ENCODE peak calls at places on chromosomes 16 and 17, in five cellular contexts. N, X, S, T and M are unnamed samples. For H3K4me1, the result is how much of the 10 kb centered on the place peaks cover.

GRCh38 chr17:42908872-42909700 is 8.5 kb downstream of the G6PC1 start:
- DNase-seq in N (no peak), X (no peak), S (no peak), T (no peak), M (no peak)

GRCh38 chr16:31467151-31467550 is 4.8 kb upstream of the TGFB1I1 start:
- DNase-seq in N (no peak), X (no peak), S (no peak), T (peak), M (no peak)

GRCh38 chr16:48203974-48204824 is 39.9 kb upstream of the LONP2 start:
- DNase-seq in N (no peak), X (no peak), S (no peak), T (no peak), M (peak)

GRCh38 chr16:30715777-30716445 is 16.9 kb downstream of the SRCAP start:
- DNase-seq in N (no peak), X (no peak), S (peak), T (no peak), M (no peak)

GRCh38 chr17:61837175-61838051 is 25.9 kb downstream of the BRIP1 start:
- DNase-seq in N (no peak), X (peak), S (peak), T (no peak), M (peak)

GRCh38 chr17:21194688-21195087 is 19.3 kb downstream of the TMEM11 start:
- DNase-seq in N (no peak), X (no peak), S (no peak), T (peak), M (no peak)

GRCh38 chr17:10384175-10384574 is 11.4 kb upstream of the MYH13 start:
- DNase-seq in N (no peak), X (no peak), S (no peak), T (no peak), M (no peak)

GRCh38 chr17:75096082-75096625 is 8.4 kb downstream of the SLC16A5 start:
- DNase-seq in N (peak), X (peak), S (peak), T (no peak), M (peak)

GRCh38 chr16:69796285-69797118 is 34.4 kb downstream of the WWP2 start:
- DNase-seq in N (no peak), X (no peak), S (no peak), T (peak), M (no peak)

GRCh38 chr17:72714357-72714966 is 378.0 kb downstream of the SLC39A11 start:
- DNase-seq in N (no peak), X (no peak), S (no peak), T (no peak), M (no peak)

GRCh38 chr16:78390070-78390469 is 290.6 kb downstream of the WWOX start:
- DNase-seq in N (no peak), X (no peak), S (no peak), T (no peak), M (no peak)

GRCh38 chr17:46197526-46197925 is 4.3 kb upstream of the KANSL1 start:
- DNase-seq in N (no peak), X (no peak), S (no peak), T (no peak), M (no peak)

GRCh38 chr16:85172465-85173071 is 60.3 kb upstream of the CIBAR2 start:
- DNase-seq in N (no peak), X (peak), S (peak), T (no peak), M (peak)

GRCh38 chr17:17612085-17613022 is 20.8 kb upstream of the PEMT start:
- DNase-seq in N (no peak), X (no peak), S (no peak), T (no peak), M (no peak)

GRCh38 chr17:29251969-29252866 is 5.6 kb downstream of the CRYBA1 start:
- DNase-seq in N (no peak), X (no peak), S (no peak), T (no peak), M (no peak)

GRCh38 chr16:85960486-85961046 is 61.6 kb downstream of the IRF8 start:
- DNase-seq in N (no peak), X (no peak), S (peak), T (no peak), M (no peak)

GRCh38 chr16:86572041-86572521 is 5.5 kb downstream of the FOXC2 start:
- DNase-seq in N (no peak), X (no peak), S (no peak), T (peak), M (no peak)

GRCh38 chr16:30615358-30616076 is 5.3 kb upstream of the ZNF689 start:
- DNase-seq in N (peak), X (peak), S (peak), T (no peak), M (no peak)

GRCh38 chr17:43570518-43570928 is 24.4 kb upstream of the ETV4 start:
- DNase-seq in N (no peak), X (no peak), S (no peak), T (no peak), M (no peak)

GRCh38 chr17:4101799-4102405 is 40.9 kb downstream of the ZZEF1 start:
- DNase-seq in N (no peak), X (no peak), S (no peak), T (no peak), M (no peak)

GRCh38 chr16:69150146-69150865 is 17.9 kb downstream of the UTP4 start:
- DNase-seq in N (no peak), X (no peak), S (no peak), T (no peak), M (no peak)

GRCh38 chr17:83196973-83197880 is 117.8 kb downstream of the METRNL start:
- DNase-seq in N (peak), X (peak), S (peak), T (peak), M (peak)

GRCh38 chr16:66490774-66491715 is 58.9 kb downstream of the TK2 start:
- DNase-seq in N (no peak), X (no peak), S (no peak), T (peak), M (no peak)

GRCh38 chr16:86576591-86577313 is 1.6 kb upstream of the FOXL1 start:
- DNase-seq in N (peak), X (no peak), S (no peak), T (no peak), M (no peak)

GRCh38 chr16:87702325-87702811 is 63.4 kb downstream of the KLHDC4 start:
- DNase-seq in N (peak), X (no peak), S (no peak), T (no peak), M (no peak)

GRCh38 chr17:21495281-21495680 is 119.1 kb downstream of the KCNJ12 start:
- DNase-seq in N (no peak), X (no peak), S (no peak), T (no peak), M (no peak)

GRCh38 chr17:60792250-60792898 is 114.7 kb downstream of the BCAS3 start:
- DNase-seq in N (peak), X (no peak), S (no peak), T (no peak), M (no peak)

GRCh38 chr17:57868007-57868774 is 18.3 kb upstream of the MRPS23 start:
- DNase-seq in N (peak), X (peak), S (peak), T (peak), M (no peak)

GRCh38 chr16:69105501-69106361 is at the start of gene HAS3:
- DNase-seq in N (peak), X (peak), S (no peak), T (no peak), M (peak)

GRCh38 chr17:2952174-2952845 is 111.1 kb downstream of the OR1D5 start:
- DNase-seq in N (no peak), X (peak), S (no peak), T (peak), M (no peak)

GRCh38 chr16:12412890-12413289 is 390.8 kb downstream of the CPPED1 start:
- DNase-seq in N (no peak), X (no peak), S (no peak), T (no peak), M (no peak)

GRCh38 chr17:82528484-82529265 is 9.1 kb downstream of the FOXK2 start:
- DNase-seq in N (no peak), X (peak), S (peak), T (peak), M (peak)

GRCh38 chr17:48724241-48725004 is 1.4 kb downstream of the PRAC2 start:
- DNase-seq in N (peak), X (peak), S (peak), T (peak), M (peak)
- TF ChIP-seq CTCF in N (peak), X (peak), S (peak), T (peak), M (peak)

DNA sequence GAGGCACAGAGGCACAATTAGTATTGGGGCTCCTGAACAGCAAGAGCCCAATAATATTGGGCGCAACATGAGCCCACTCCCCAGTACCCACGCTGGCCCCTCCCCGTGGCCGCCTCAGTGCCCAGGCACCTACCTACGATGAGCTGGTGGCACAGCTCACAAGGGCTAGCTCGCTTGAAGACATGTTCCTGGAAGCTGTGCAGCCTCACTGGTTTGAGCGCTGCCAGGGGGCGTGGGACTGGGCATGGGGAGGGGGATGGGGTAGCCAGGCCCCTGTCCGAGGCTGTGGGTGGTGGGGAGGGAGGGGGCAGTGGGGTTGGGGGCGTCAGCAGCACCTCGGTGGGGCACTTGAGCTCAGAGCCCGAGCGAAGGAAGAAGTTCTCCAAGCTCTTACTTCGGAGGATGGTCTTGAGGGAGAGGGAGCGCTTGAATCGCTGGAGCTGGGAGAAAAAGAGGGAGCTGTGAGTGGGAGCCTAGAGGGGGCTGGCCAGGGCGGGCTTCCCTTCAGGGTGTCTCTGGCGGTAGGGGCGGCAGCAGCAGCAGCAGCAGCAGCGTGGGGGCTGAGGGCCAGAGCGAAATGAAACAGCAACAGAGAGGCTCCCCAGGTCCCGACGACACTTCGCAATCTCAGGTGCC is 7.9 kb downstream of the STAC2 start:
- DNase-seq in N (no peak), X (no peak), S (no peak), T (no peak), M (no peak)
- H3K4me1 ChIP-seq in N (under half), X (under half), S (under half), T (under half), M (under half)

GRCh38 chr16:75957870-75958269 is 231.6 kb upstream of the CPHXL start:
- DNase-seq in N (no peak), X (no peak), S (no peak), T (no peak), M (no peak)
- H3K4me3 ChIP-seq in N (no peak), X (no peak), S (no peak), T (no peak), M (no peak)

GRCh38 chr17:47844814-47845453 is 3.9 kb upstream of the SCRN2 start:
- DNase-seq in N (no peak), X (no peak), S (no peak), T (no peak), M (no peak)
- TF ChIP-seq CTCF in N (no peak), X (no peak), S (no peak), T (no peak), M (peak)

GRCh38 chr16:3641801-3642396 is 12.6 kb upstream of the DNASE1 start:
- DNase-seq in N (no peak), X (peak), S (no peak), T (peak), M (no peak)
- H3K4me1 ChIP-seq in N (under half), X (under half), S (under half), T (under half), M (under half)

GRCh38 chr16:57132470-57132869 is 40.1 kb downstream of the CPNE2 start:
- DNase-seq in N (no peak), X (no peak), S (no peak), T (no peak), M (no peak)
- H3K4me3 ChIP-seq in N (no peak), X (no peak), S (no peak), T (no peak), M (no peak)

GRCh38 chr16:598823-599739 is 9.2 kb downstream of the RAB40C start:
- DNase-seq in N (peak), X (no peak), S (no peak), T (no peak), M (peak)

GRCh38 chr16:603221-603620 is 13.4 kb downstream of the RAB40C start:
- DNase-seq in N (no peak), X (no peak), S (no peak), T (no peak), M (no peak)

GRCh38 chr16:595942-596735 is 6.3 kb downstream of the RAB40C start:
- DNase-seq in N (peak), X (peak), S (no peak), T (peak), M (peak)

GRCh38 chr16:596736-597060 is 6.8 kb downstream of the RAB40C start:
- DNase-seq in N (no peak), X (no peak), S (no peak), T (no peak), M (no peak)

GRCh38 chr16:600781-601180 is 10.9 kb downstream of the RAB40C start:
- DNase-seq in N (no peak), X (no peak), S (no peak), T (no peak), M (no peak)
- TF ChIP-seq CTCF in N (no peak), X (no peak), S (no peak), T (no peak), M (peak)

GRCh38 chr17:78944026-78944425 is 18.8 kb upstream of the TIMP2 start:
- DNase-seq in N (no peak), X (no peak), S (no peak), T (no peak), M (no peak)

GRCh38 chr17:78939615-78940014 is 14.4 kb upstream of the TIMP2 start:
- DNase-seq in N (no peak), X (no peak), S (no peak), T (peak), M (no peak)

GRCh38 chr17:78940708-78941107 is 15.5 kb upstream of the TIMP2 start:
- DNase-seq in N (no peak), X (no peak), S (no peak), T (no peak), M (no peak)

GRCh38 chr17:78937561-78937960 is 12.4 kb upstream of the TIMP2 start:
- DNase-seq in N (no peak), X (no peak), S (no peak), T (peak), M (no peak)

GRCh38 chr17:78940241-78940640 is 15.1 kb upstream of the TIMP2 start:
- DNase-seq in N (no peak), X (no peak), S (no peak), T (no peak), M (no peak)
- H3K4me1 ChIP-seq in N (under half), X (under half), S (under half), T (under half), M (under half)

DNA sequence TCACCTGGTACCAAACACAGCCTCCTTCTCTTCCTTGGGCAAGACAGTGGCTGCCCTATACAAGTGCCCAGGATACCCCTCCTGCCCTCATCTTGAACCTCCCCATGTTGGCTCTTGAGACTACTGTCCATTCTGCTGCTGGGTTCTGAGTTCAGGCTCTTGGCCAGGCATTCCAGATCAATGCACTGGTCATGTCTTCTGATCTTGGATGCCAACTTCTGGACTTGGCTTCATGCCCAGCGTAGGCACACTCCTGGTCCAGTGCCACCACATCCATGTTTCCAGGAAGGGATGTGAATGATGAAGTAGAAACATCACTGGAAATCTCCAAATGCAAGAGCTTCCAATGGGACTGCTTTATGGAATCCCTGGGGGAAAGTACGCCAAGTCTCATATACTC is 51.5 kb downstream of the DYNLRB2 start:
- DNase-seq in N (no peak), X (no peak), S (no peak), T (no peak), M (peak)
- H3K4me3 ChIP-seq in N (no peak), X (no peak), S (no peak), T (no peak), M (no peak)